ENCODE peak calls at places on chromosomes 7 and 10, in six cellular contexts. One of them, this sample, is unnamed.

GRCh38 chr10:66349726-66350125 is 576.1 kb upstream of the LRRTM3 start:
- DNase-seq in fibroblast of mammary gland: no peak
- DNase-seq in stomach: no peak
- DNase-seq in GM10248: no peak
- DNase-seq in GM12864: no peak
- DNase-seq in mammary epithelial cell: peak
- DNase-seq in this sample: peak

GRCh38 chr10:88117869-88118632 is 254.6 kb downstream of the PTEN start:
- DNase-seq in fibroblast of mammary gland: no peak
- DNase-seq in stomach: no peak
- DNase-seq in GM10248: no peak
- DNase-seq in GM12864: no peak
- DNase-seq in mammary epithelial cell: no peak
- DNase-seq in this sample: no peak

GRCh38 chr7:111329367-111330234 is 232.7 kb downstream of the IMMP2L start:
- DNase-seq in fibroblast of mammary gland: peak
- DNase-seq in stomach: no peak
- DNase-seq in GM10248: no peak
- DNase-seq in GM12864: no peak
- DNase-seq in mammary epithelial cell: no peak
- DNase-seq in this sample: peak

GRCh38 chr7:70657989-70658578 is 473.9 kb upstream of the GALNT17 start:
- DNase-seq in fibroblast of mammary gland: no peak
- DNase-seq in stomach: no peak
- DNase-seq in GM10248: no peak
- DNase-seq in GM12864: no peak
- DNase-seq in mammary epithelial cell: no peak
- DNase-seq in this sample: no peak

GRCh38 chr10:27513451-27514191 is 9.5 kb downstream of the RAB18 start:
- DNase-seq in fibroblast of mammary gland: peak
- DNase-seq in stomach: no peak
- DNase-seq in GM10248: no peak
- DNase-seq in GM12864: no peak
- DNase-seq in mammary epithelial cell: peak
- DNase-seq in this sample: peak

GRCh38 chr10:65555192-65555591 is 1370.6 kb upstream of the LRRTM3 start:
- DNase-seq in fibroblast of mammary gland: no peak
- DNase-seq in stomach: no peak
- DNase-seq in GM10248: no peak
- DNase-seq in GM12864: no peak
- DNase-seq in mammary epithelial cell: no peak
- DNase-seq in this sample: no peak

GRCh38 chr10:116274141-116274861 is 1.3 kb upstream of the GFRA1 start:
- DNase-seq in fibroblast of mammary gland: no peak
- DNase-seq in stomach: no peak
- DNase-seq in GM10248: peak
- DNase-seq in GM12864: no peak
- DNase-seq in mammary epithelial cell: no peak
- DNase-seq in this sample: no peak

GRCh38 chr10:113420057-113420732 is 132.7 kb upstream of the HABP2 start:
- DNase-seq in fibroblast of mammary gland: peak
- DNase-seq in stomach: no peak
- DNase-seq in GM10248: no peak
- DNase-seq in GM12864: no peak
- DNase-seq in mammary epithelial cell: no peak
- DNase-seq in this sample: no peak

GRCh38 chr10:34286136-34286739 is 528.9 kb downstream of the PARD3 start:
- DNase-seq in fibroblast of mammary gland: peak
- DNase-seq in stomach: no peak
- DNase-seq in GM10248: no peak
- DNase-seq in GM12864: no peak
- DNase-seq in mammary epithelial cell: peak
- DNase-seq in this sample: peak

GRCh38 chr10:101066146-101066889 is 4.5 kb downstream of the KAZALD1 start:
- DNase-seq in fibroblast of mammary gland: peak
- DNase-seq in stomach: peak
- DNase-seq in GM10248: peak
- DNase-seq in GM12864: no peak
- DNase-seq in mammary epithelial cell: peak
- DNase-seq in this sample: peak

GRCh38 chr10:79905322-79906314 is 43.3 kb downstream of the SFTPD start:
- DNase-seq in fibroblast of mammary gland: peak
- DNase-seq in stomach: no peak
- DNase-seq in GM10248: no peak
- DNase-seq in GM12864: no peak
- DNase-seq in mammary epithelial cell: peak
- DNase-seq in this sample: peak

GRCh38 chr10:61283489-61284221 is 169.5 kb downstream of the TMEM26 start:
- DNase-seq in fibroblast of mammary gland: peak
- DNase-seq in stomach: no peak
- DNase-seq in GM10248: no peak
- DNase-seq in GM12864: no peak
- DNase-seq in mammary epithelial cell: no peak
- DNase-seq in this sample: peak

GRCh38 chr10:7501157-7501556 is 90.3 kb upstream of the SFMBT2 start:
- DNase-seq in fibroblast of mammary gland: no peak
- DNase-seq in stomach: no peak
- DNase-seq in GM10248: no peak
- DNase-seq in GM12864: no peak
- DNase-seq in mammary epithelial cell: no peak
- DNase-seq in this sample: no peak

GRCh38 chr10:116848032-116848911 is 1.0 kb upstream of the ENO4 start:
- DNase-seq in fibroblast of mammary gland: peak
- DNase-seq in stomach: no peak
- DNase-seq in GM10248: peak
- DNase-seq in GM12864: peak
- DNase-seq in mammary epithelial cell: peak
- DNase-seq in this sample: peak

GRCh38 chr7:105810556-105810955 is 65.8 kb downstream of the ATXN7L1 start:
- DNase-seq in fibroblast of mammary gland: no peak
- DNase-seq in stomach: no peak
- DNase-seq in GM10248: no peak
- DNase-seq in GM12864: no peak
- DNase-seq in mammary epithelial cell: no peak
- DNase-seq in this sample: no peak

GRCh38 chr7:148852272-148852671 is 31.8 kb downstream of the EZH2 start:
- DNase-seq in fibroblast of mammary gland: peak
- DNase-seq in stomach: no peak
- DNase-seq in GM10248: no peak
- DNase-seq in GM12864: no peak
- DNase-seq in mammary epithelial cell: no peak
- DNase-seq in this sample: no peak

GRCh38 chr7:112410087-112410486 is 40.2 kb upstream of the IFRD1 start:
- DNase-seq in fibroblast of mammary gland: no peak
- DNase-seq in stomach: no peak
- DNase-seq in GM10248: no peak
- DNase-seq in GM12864: no peak
- DNase-seq in mammary epithelial cell: peak
- DNase-seq in this sample: no peak

GRCh38 chr10:110556993-110557601 is 10.4 kb upstream of the SMC3 start:
- DNase-seq in fibroblast of mammary gland: peak
- DNase-seq in stomach: peak
- DNase-seq in GM10248: peak
- DNase-seq in GM12864: no peak
- DNase-seq in mammary epithelial cell: no peak
- DNase-seq in this sample: peak

GRCh38 chr10:22250897-22251605 is 33.2 kb upstream of the EBLN1 start:
- DNase-seq in fibroblast of mammary gland: no peak
- DNase-seq in stomach: no peak
- DNase-seq in GM10248: no peak
- DNase-seq in GM12864: no peak
- DNase-seq in mammary epithelial cell: no peak
- DNase-seq in this sample: peak

GRCh38 chr7:92768501-92769360 is 67.6 kb downstream of the CDK6 start:
- DNase-seq in fibroblast of mammary gland: peak
- DNase-seq in stomach: no peak
- DNase-seq in GM10248: peak
- DNase-seq in GM12864: peak
- DNase-seq in mammary epithelial cell: peak
- DNase-seq in this sample: peak

GRCh38 chr10:29733323-29733722 is 98.6 kb upstream of the SVIL start:
- DNase-seq in fibroblast of mammary gland: no peak
- DNase-seq in stomach: no peak
- DNase-seq in GM10248: no peak
- DNase-seq in GM12864: no peak
- DNase-seq in mammary epithelial cell: no peak
- DNase-seq in this sample: no peak

GRCh38 chr7:75892634-75893272 is 13.9 kb downstream of the RHBDD2 start:
- DNase-seq in fibroblast of mammary gland: peak
- DNase-seq in stomach: peak
- DNase-seq in GM10248: no peak
- DNase-seq in GM12864: no peak
- DNase-seq in mammary epithelial cell: peak
- DNase-seq in this sample: peak

DNA sequence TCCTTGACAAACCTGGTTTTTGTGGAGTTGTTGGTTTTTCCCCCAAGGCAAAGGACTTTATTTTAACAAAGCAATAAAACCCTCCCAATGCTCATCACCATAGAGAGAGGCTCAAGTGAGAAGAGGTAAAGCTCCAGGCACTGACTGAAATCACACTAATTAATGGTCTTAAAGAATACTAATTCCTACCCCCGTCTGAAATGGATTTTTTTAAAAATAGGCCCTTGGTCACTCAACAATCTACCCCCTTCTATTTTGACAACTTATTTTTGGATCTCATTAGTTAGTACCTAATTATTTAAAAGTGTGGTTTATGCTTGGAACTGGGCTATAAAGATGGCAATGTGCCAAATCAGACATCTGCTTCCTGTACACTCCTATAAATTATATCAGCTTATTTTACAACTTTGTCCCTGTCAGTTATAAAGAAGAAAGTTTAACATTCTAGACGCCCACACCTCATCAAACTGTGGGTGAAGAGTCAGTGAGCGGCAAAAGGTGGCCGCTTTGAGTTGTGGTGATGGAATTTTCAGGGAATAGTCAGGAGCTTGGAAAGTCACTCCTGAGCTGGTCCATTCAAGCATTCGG is 10.6 kb downstream of the GLI3 start:
- DNase-seq in fibroblast of mammary gland: no peak
- DNase-seq in stomach: no peak
- DNase-seq in GM10248: no peak
- DNase-seq in GM12864: no peak
- DNase-seq in mammary epithelial cell: peak
- DNase-seq in this sample: no peak
- TF ChIP-seq CTCF in fibroblast of mammary gland: no peak
- TF ChIP-seq CTCF in stomach: no peak
- TF ChIP-seq CTCF in GM10248: no peak
- TF ChIP-seq CTCF in GM12864: no peak
- TF ChIP-seq CTCF in mammary epithelial cell: no peak
- TF ChIP-seq CTCF in this sample: no peak

GRCh38 chr7:2873686-2874551 is 29.8 kb upstream of the GNA12 start:
- DNase-seq in fibroblast of mammary gland: peak
- DNase-seq in stomach: no peak
- DNase-seq in GM10248: peak
- DNase-seq in GM12864: no peak
- DNase-seq in mammary epithelial cell: peak
- DNase-seq in this sample: peak
- TF ChIP-seq CTCF in fibroblast of mammary gland: no peak
- TF ChIP-seq CTCF in stomach: no peak
- TF ChIP-seq CTCF in GM10248: no peak
- TF ChIP-seq CTCF in GM12864: no peak
- TF ChIP-seq CTCF in mammary epithelial cell: no peak
- TF ChIP-seq CTCF in this sample: no peak

DNA sequence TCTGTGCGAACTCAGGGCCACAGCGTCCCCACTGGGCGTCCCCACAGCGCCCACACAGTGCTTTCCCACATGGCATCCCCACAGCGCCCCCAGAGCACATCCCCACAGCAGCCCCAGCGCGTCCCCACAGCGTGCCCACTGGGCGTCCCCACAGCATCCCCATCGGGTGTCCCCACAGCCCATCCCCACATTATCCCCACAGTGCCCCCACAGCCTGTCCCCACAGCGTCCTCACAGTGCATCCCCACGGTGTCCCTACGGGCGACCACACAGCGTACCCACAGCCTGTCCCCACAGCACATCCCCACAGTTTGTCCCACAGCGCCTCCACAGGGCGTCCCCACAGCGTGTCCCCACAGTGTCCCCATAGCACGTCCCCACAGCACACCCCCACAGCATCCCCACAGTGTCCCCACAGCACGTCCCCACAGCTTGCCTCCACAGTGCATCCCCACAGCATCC is 131.6 kb downstream of the ACTR3B start:
- DNase-seq in fibroblast of mammary gland: no peak
- DNase-seq in stomach: peak
- DNase-seq in GM10248: no peak
- DNase-seq in GM12864: no peak
- DNase-seq in mammary epithelial cell: no peak
- DNase-seq in this sample: no peak
- TF ChIP-seq CTCF in fibroblast of mammary gland: no peak
- TF ChIP-seq CTCF in stomach: no peak
- TF ChIP-seq CTCF in GM10248: no peak
- TF ChIP-seq CTCF in GM12864: no peak
- TF ChIP-seq CTCF in mammary epithelial cell: no peak
- TF ChIP-seq CTCF in this sample: no peak

GRCh38 chr10:131689954-131690669 is 210.7 kb upstream of the PPP2R2D start:
- DNase-seq in fibroblast of mammary gland: no peak
- DNase-seq in stomach: no peak
- DNase-seq in GM10248: no peak
- DNase-seq in GM12864: no peak
- DNase-seq in mammary epithelial cell: no peak
- DNase-seq in this sample: no peak
- TF ChIP-seq CTCF in fibroblast of mammary gland: no peak
- TF ChIP-seq CTCF in stomach: no peak
- TF ChIP-seq CTCF in GM10248: no peak
- TF ChIP-seq CTCF in GM12864: no peak
- TF ChIP-seq CTCF in mammary epithelial cell: no peak
- TF ChIP-seq CTCF in this sample: no peak